ENCODE peak calls at places on chromosomes 16 and 17, in six cellular contexts. G, T, Q, X, R and N are unnamed samples. For H3K4me1, the result is how much of the 10 kb centered on the place peaks cover.

GRCh38 chr16:48101069-48101674 is 54.6 kb downstream of the ABCC12 start:
- DNase-seq in R (no peak), G (no peak), Q (peak), X (no peak), T (no peak), N (no peak)

GRCh38 chr17:19410875-19411291 is at the start of gene RNF112:
- DNase-seq in T (no peak), X (no peak), G (no peak), R (no peak), Q (no peak), N (no peak)

GRCh38 chr17:11908711-11909146 is 88.5 kb downstream of the ZNF18 start:
- DNase-seq in Q (no peak), G (no peak), R (no peak), T (no peak), X (no peak), N (peak)

GRCh38 chr16:71869089-71869488 is 14.9 kb downstream of the ZNF821 start:
- DNase-seq in X (no peak), T (no peak), Q (no peak), G (no peak), R (no peak), N (no peak)

GRCh38 chr17:35766903-35767510 is 6.3 kb downstream of the C17orf50 start:
- DNase-seq in R (no peak), X (no peak), G (no peak), Q (no peak), T (no peak), N (peak)

GRCh38 chr16:50548659-50549560 is 714 bp downstream of the NKD1 start:
- DNase-seq in R (no peak), X (no peak), G (no peak), Q (no peak), T (no peak), N (peak)

GRCh38 chr17:50207792-50208567 is 6.5 kb upstream of the COL1A1 start:
- DNase-seq in T (no peak), G (no peak), X (no peak), Q (no peak), R (peak), N (no peak)

GRCh38 chr17:45429338-45430005 is 3.2 kb downstream of the ARHGAP27 start:
- DNase-seq in Q (no peak), X (no peak), G (no peak), T (no peak), R (peak), N (no peak)

GRCh38 chr16:77955127-77955526 is 67.2 kb upstream of the CLEC3A start:
- DNase-seq in G (no peak), Q (no peak), T (no peak), X (no peak), R (no peak), N (no peak)

GRCh38 chr16:30619207-30619606 is 9.0 kb upstream of the ZNF689 start:
- DNase-seq in Q (no peak), R (no peak), T (no peak), X (no peak), G (no peak), N (no peak)

GRCh38 chr17:73759324-73760185 is 115.3 kb upstream of the SDK2 start:
- DNase-seq in T (no peak), G (no peak), R (no peak), Q (no peak), X (no peak), N (no peak)

GRCh38 chr16:88549671-88550643 is 20.2 kb upstream of the ZC3H18 start:
- DNase-seq in R (no peak), T (no peak), X (no peak), G (no peak), Q (no peak), N (peak)

GRCh38 chr17:2904135-2904534 is 107.9 kb downstream of the RAP1GAP2 start:
- DNase-seq in Q (no peak), G (no peak), R (no peak), X (no peak), T (no peak), N (no peak)

GRCh38 chr16:5027575-5028235 is 6.0 kb downstream of the NAGPA start:
- DNase-seq in X (no peak), T (no peak), G (no peak), R (no peak), Q (no peak), N (no peak)

GRCh38 chr17:43871947-43872690 is 25.1 kb downstream of the CD300LG start:
- DNase-seq in X (no peak), R (no peak), Q (no peak), G (no peak), T (no peak), N (no peak)

GRCh38 chr16:49419016-49419415 is 45.4 kb downstream of the C16orf78 start:
- DNase-seq in X (no peak), T (no peak), R (no peak), G (no peak), Q (no peak), N (no peak)

GRCh38 chr17:58706351-58707140 is 14.1 kb downstream of the RAD51C start:
- DNase-seq in T (no peak), Q (peak), G (no peak), X (no peak), R (no peak), N (no peak)

GRCh38 chr17:48002208-48002919 is 31.5 kb downstream of the CDK5RAP3 start:
- DNase-seq in T (no peak), R (no peak), X (peak), G (no peak), Q (peak), N (peak)

GRCh38 chr17:10803830-10804498 is at the start of gene TMEM238L:
- DNase-seq in X (no peak), G (no peak), Q (no peak), T (no peak), R (no peak), N (no peak)

GRCh38 chr17:45160505-45161287 is 979 bp upstream of the HEXIM2 start:
- DNase-seq in X (peak), R (peak), T (no peak), G (no peak), Q (no peak), N (peak)

GRCh38 chr17:6523330-6523729 is 33.0 kb downstream of the PITPNM3 start:
- DNase-seq in G (peak), T (no peak), Q (no peak), R (no peak), X (peak), N (no peak)

GRCh38 chr17:9971991-9972390 is 66.9 kb upstream of the RCVRN start:
- DNase-seq in R (no peak), T (no peak), G (no peak), Q (no peak), X (no peak), N (no peak)

GRCh38 chr16:546909-547770 is 13.1 kb upstream of the PRR35 start:
- DNase-seq in G (no peak), R (peak), Q (no peak), T (no peak), X (no peak), N (peak)

GRCh38 chr17:13367154-13367553 is 234.6 kb downstream of the HS3ST3A1 start:
- DNase-seq in R (no peak), Q (no peak), G (no peak), T (no peak), X (no peak), N (no peak)

GRCh38 chr16:1987198-1987597 is 2.6 kb upstream of the SYNGR3 start:
- DNase-seq in G (no peak), Q (no peak), X (no peak), R (no peak), T (no peak), N (no peak)

GRCh38 chr16:28097500-28097899 is 34.0 kb upstream of the GSG1L start:
- DNase-seq in R (no peak), T (no peak), X (no peak), G (no peak), Q (no peak), N (no peak)

GRCh38 chr16:14369734-14370598 is 260.1 kb downstream of the PARN start:
- DNase-seq in R (no peak), X (no peak), G (no peak), Q (no peak), T (no peak), N (no peak)

GRCh38 chr17:35988164-35988563 is 1.6 kb upstream of the CCL14 start:
- DNase-seq in X (no peak), R (no peak), Q (no peak), T (no peak), G (no peak), N (no peak)

GRCh38 chr17:67469208-67469980 is 92.3 kb downstream of the PITPNC1 start:
- DNase-seq in R (no peak), Q (no peak), T (no peak), G (no peak), X (peak), N (no peak)

GRCh38 chr17:58325976-58326468 is 2.6 kb downstream of the TSPOAP1 start:
- DNase-seq in T (no peak), Q (no peak), G (no peak), R (no peak), X (no peak), N (no peak)

GRCh38 chr17:75876938-75877751 is 1.2 kb downstream of the TRIM47 start:
- DNase-seq in R (peak), T (no peak), G (peak), X (peak), Q (no peak), N (no peak)

GRCh38 chr17:75231071-75231470 is 25.6 kb downstream of the NUP85 start:
- DNase-seq in T (no peak), X (no peak), G (no peak), R (no peak), Q (no peak), N (no peak)

GRCh38 chr17:8563981-8564602 is 66.4 kb downstream of the MYH10 start:
- DNase-seq in X (no peak), R (no peak), T (no peak), G (no peak), Q (no peak), N (no peak)

GRCh38 chr17:81537856-81538555 is 9.8 kb downstream of the FSCN2 start:
- DNase-seq in X (no peak), R (no peak), T (no peak), G (no peak), Q (no peak), N (no peak)
- H3K4me1 ChIP-seq in X (under half), R (under half), T (under half), G (under half), Q (under half), N (half or more)

GRCh38 chr17:82237746-82238561 is 9.1 kb downstream of the SLC16A3 start:
- DNase-seq in X (no peak), G (no peak), Q (no peak), R (no peak), T (no peak), N (no peak)

GRCh38 chr17:82239926-82240505 is 11.2 kb downstream of the SLC16A3 start:
- DNase-seq in X (peak), T (no peak), G (no peak), Q (no peak), R (no peak), N (no peak)

GRCh38 chr17:82239401-82239925 is 10.6 kb downstream of the SLC16A3 start:
- DNase-seq in G (no peak), T (no peak), X (no peak), Q (no peak), R (no peak), N (peak)

GRCh38 chr17:82237083-82237745 is 8.4 kb downstream of the SLC16A3 start:
- DNase-seq in X (no peak), G (no peak), R (peak), Q (no peak), T (no peak), N (no peak)

DNA sequence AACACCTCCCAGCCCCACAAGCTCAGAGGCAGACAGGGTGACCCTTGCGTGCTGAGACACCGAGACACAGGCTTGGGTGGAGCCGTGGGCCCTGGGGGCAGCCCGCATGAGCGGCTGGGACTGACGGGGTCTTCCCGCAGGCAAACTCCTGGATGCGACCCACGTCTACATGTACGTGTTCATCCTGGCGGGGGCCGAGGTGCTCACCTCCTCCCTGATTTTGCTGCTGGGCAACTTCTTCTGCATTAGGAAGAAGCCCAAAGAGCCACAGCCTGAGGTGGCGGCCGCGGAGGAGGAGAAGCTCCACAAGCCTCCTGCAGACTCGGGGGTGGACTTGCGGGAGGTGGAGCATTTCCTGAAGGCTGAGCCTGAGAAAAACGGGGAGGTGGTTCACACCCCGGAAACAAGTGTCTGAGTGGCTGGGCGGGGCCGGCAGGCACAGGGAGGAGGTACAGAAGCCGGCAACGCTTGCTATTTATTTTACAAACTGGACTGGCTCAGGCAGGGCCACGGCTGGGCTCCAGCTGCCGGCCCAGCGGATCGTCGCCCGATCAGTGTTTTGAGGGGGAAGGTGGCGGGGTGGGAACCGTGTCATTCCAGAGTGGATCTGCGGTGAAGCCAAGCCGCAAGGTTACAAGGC is 9.8 kb downstream of the SLC16A3 start:
- DNase-seq in X (no peak), T (no peak), G (no peak), R (no peak), Q (no peak), N (peak)
- TF ChIP-seq ZNF274 in X (no peak), T (no peak), G (no peak), R (no peak), Q (no peak), N (no peak)

DNA sequence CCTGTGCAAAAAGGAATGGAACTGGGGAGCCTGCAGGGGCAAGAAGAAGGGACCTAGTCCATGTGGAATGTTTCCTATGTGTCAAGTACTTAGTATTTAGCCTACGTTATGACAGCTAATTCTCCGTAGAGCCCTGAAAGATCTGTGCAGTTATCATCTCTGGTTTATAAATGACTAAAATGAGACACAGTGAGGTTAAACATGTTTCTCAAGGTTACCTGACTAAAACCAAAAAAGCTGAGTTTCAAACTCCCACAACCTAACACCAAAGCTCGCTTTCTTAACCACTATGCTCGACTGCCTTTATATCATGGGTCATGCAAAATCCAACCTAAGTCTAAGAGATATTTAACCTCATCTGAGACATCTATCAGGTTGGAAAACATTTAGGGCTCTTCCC is 53.3 kb upstream of the CCL2 start:
- DNase-seq in T (no peak), Q (no peak), X (no peak), R (no peak), G (no peak), N (no peak)
- H3K4me1 ChIP-seq in T (under half), Q (under half), X (under half), R (under half), G (under half), N (under half)

DNA sequence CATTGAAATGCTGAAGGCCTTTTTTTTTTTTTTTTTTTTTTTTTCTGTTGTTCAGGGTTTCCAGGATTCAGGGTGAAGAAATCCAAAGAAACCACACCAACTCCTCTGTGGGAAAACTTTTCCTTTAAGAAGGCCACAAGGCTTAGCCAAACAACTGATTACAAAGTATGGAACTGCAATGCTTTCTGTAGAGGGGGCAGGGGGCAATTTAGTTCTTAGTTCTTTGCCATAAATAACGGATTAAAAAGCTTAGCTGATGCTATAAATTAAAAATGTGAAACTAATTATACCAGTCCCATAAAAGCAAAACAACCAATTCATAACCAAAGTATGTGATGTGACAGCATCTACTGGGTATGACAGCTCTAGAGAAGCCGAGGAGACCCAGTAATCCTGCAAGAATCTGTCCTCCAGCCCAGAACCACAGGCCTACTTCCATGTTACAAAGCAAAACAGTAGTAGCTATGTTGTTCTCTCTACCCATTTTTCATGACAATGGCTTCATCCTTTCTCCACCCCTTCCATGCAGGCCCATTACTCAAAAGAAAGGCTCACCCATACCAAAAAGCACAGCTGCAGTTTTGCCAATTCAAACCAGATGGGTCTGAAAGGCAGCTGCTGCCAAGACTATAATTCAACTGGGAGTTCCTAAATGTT is 167.0 kb upstream of the ZFHX3 start:
- DNase-seq in T (peak), Q (no peak), G (no peak), X (no peak), R (no peak), N (no peak)
- TF ChIP-seq ZNF274 in T (no peak), Q (no peak), G (no peak), X (no peak), R (no peak), N (no peak)

DNA sequence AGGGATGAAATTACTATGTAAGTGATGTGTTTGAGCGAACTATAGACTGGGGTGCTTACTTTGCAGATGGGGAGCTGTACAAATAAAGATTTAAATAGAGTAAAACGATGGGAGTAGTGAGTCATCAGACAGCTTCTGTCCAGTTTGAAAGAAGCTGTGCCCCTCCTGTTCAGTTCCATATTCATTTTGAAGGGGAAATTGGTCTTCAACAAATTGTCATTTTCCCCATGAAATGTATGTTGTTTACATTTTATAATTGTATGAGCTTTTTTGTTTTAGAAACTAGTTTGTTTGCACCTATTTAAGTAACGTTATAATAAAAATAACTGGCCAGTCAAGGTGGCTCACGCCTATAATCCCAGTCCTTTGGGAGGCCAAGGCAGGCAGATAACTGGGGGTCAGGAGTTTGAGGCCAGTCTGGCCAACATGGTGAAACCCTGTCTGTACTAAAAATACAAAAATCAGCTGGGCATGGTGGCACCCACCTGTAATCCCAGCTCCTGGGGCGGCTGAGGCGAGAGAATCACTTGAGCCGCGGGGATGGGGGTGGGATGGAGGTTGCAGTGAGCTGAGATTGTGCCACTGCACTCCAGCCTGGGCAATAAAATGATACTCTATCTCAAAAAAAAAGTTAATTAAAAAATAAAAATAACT is 20.2 kb downstream of the SEC14L1 start:
- DNase-seq in R (no peak), X (peak), G (no peak), T (no peak), Q (no peak), N (no peak)
- H3K4me1 ChIP-seq in R (under half), X (half or more), G (under half), T (under half), Q (under half), N (under half)

DNA sequence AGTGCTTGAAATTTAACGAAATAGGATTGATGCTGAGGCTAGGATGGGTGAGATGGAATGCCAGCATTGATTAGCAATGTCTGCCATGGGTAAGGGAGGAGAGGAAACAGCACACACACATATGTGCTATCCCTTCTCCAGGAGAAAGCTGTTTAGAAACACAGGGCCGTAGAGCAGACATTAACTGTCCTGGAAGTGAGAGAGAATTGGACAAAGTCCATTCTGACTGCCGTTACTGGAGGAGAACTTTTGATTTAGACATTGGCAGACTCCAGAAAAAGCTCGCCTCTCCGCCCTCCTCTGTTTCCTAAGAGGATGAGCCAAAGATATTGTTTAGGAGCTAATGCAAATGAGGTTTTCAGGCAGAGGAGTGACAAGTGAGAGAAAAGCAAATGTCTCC is 236.9 kb downstream of the HAPSTR1 start:
- DNase-seq in R (no peak), T (no peak), G (no peak), X (no peak), Q (no peak), N (no peak)
- TF ChIP-seq ZNF274 in R (no peak), T (no peak), G (no peak), X (no peak), Q (no peak), N (no peak)